ENCODE peak calls at places on chromosomes 2 and 18, in eight cellular contexts. One of them, this sample, is unnamed.

GRCh38 chr2:187783446-187783845 is 229.2 kb upstream of the TFPI start:
- DNase-seq in Peyer's patch: no peak
- DNase-seq in activated CD8-positive, alpha-beta T cell treated with anti-CD3 and anti-CD28 coated beads for 36 hours: no peak
- DNase-seq in GM06990: no peak
- DNase-seq in mesothelial cell of epicardium: no peak
- DNase-seq in astrocyte of the spinal cord: no peak
- DNase-seq in dorsolateral prefrontal cortex: no peak
- DNase-seq in WTC11: no peak
- DNase-seq in this sample: no peak

GRCh38 chr2:240502059-240502429 is 55.7 kb downstream of the ANKMY1 start:
- DNase-seq in Peyer's patch: no peak
- DNase-seq in activated CD8-positive, alpha-beta T cell treated with anti-CD3 and anti-CD28 coated beads for 36 hours: no peak
- DNase-seq in GM06990: no peak
- DNase-seq in mesothelial cell of epicardium: no peak
- DNase-seq in astrocyte of the spinal cord: no peak
- DNase-seq in dorsolateral prefrontal cortex: no peak
- DNase-seq in WTC11: no peak
- DNase-seq in this sample: no peak

GRCh38 chr18:9613550-9614400 is 584 bp downstream of the PPP4R1 start:
- DNase-seq in Peyer's patch: peak; percentile 81
- DNase-seq in activated CD8-positive, alpha-beta T cell treated with anti-CD3 and anti-CD28 coated beads for 36 hours: peak; percentile 56
- DNase-seq in GM06990: peak; percentile 71
- DNase-seq in mesothelial cell of epicardium: peak; percentile 66
- DNase-seq in astrocyte of the spinal cord: peak; percentile 49
- DNase-seq in dorsolateral prefrontal cortex: peak; percentile 63
- DNase-seq in WTC11: peak; percentile 54
- DNase-seq in this sample: peak; percentile 57

GRCh38 chr2:26325851-26326250 is 20.1 kb upstream of the SELENOI start:
- DNase-seq in Peyer's patch: no peak
- DNase-seq in activated CD8-positive, alpha-beta T cell treated with anti-CD3 and anti-CD28 coated beads for 36 hours: no peak
- DNase-seq in GM06990: no peak
- DNase-seq in mesothelial cell of epicardium: no peak
- DNase-seq in astrocyte of the spinal cord: peak; percentile 43
- DNase-seq in dorsolateral prefrontal cortex: no peak
- DNase-seq in WTC11: no peak
- DNase-seq in this sample: no peak

GRCh38 chr2:202375006-202375610 is 1.0 kb upstream of the BMPR2 start:
- DNase-seq in Peyer's patch: peak; percentile 62
- DNase-seq in activated CD8-positive, alpha-beta T cell treated with anti-CD3 and anti-CD28 coated beads for 36 hours: peak; percentile 72
- DNase-seq in GM06990: peak; percentile 53
- DNase-seq in mesothelial cell of epicardium: peak; percentile 72
- DNase-seq in astrocyte of the spinal cord: peak; percentile 84
- DNase-seq in dorsolateral prefrontal cortex: peak; percentile 57
- DNase-seq in WTC11: peak; percentile 64
- DNase-seq in this sample: peak; percentile 21

GRCh38 chr2:40372278-40372580 is 79.7 kb downstream of the SLC8A1 start:
- DNase-seq in Peyer's patch: no peak
- DNase-seq in activated CD8-positive, alpha-beta T cell treated with anti-CD3 and anti-CD28 coated beads for 36 hours: no peak
- DNase-seq in GM06990: no peak
- DNase-seq in mesothelial cell of epicardium: no peak
- DNase-seq in astrocyte of the spinal cord: peak; percentile 65
- DNase-seq in dorsolateral prefrontal cortex: no peak
- DNase-seq in WTC11: no peak
- DNase-seq in this sample: no peak

GRCh38 chr2:127128508-127128907 is 21.6 kb upstream of the BIN1 start:
- DNase-seq in Peyer's patch: peak; percentile 72
- DNase-seq in activated CD8-positive, alpha-beta T cell treated with anti-CD3 and anti-CD28 coated beads for 36 hours: no peak
- DNase-seq in GM06990: peak; percentile 62
- DNase-seq in mesothelial cell of epicardium: no peak
- DNase-seq in astrocyte of the spinal cord: no peak
- DNase-seq in dorsolateral prefrontal cortex: no peak
- DNase-seq in WTC11: peak; percentile 60
- DNase-seq in this sample: peak; percentile 59

GRCh38 chr2:81437474-81438000 is 1133.0 kb upstream of the LRRTM1 start:
- DNase-seq in Peyer's patch: no peak
- DNase-seq in activated CD8-positive, alpha-beta T cell treated with anti-CD3 and anti-CD28 coated beads for 36 hours: no peak
- DNase-seq in GM06990: no peak
- DNase-seq in mesothelial cell of epicardium: no peak
- DNase-seq in astrocyte of the spinal cord: no peak
- DNase-seq in dorsolateral prefrontal cortex: no peak
- DNase-seq in WTC11: no peak
- DNase-seq in this sample: no peak

GRCh38 chr2:43458002-43458628 is 137.7 kb downstream of the THADA start:
- DNase-seq in Peyer's patch: no peak
- DNase-seq in activated CD8-positive, alpha-beta T cell treated with anti-CD3 and anti-CD28 coated beads for 36 hours: no peak
- DNase-seq in GM06990: no peak
- DNase-seq in mesothelial cell of epicardium: no peak
- DNase-seq in astrocyte of the spinal cord: peak; percentile 59
- DNase-seq in dorsolateral prefrontal cortex: no peak
- DNase-seq in WTC11: no peak
- DNase-seq in this sample: no peak

GRCh38 chr18:23661735-23662308 is 889 bp downstream of the ANKRD29 start:
- DNase-seq in Peyer's patch: no peak
- DNase-seq in activated CD8-positive, alpha-beta T cell treated with anti-CD3 and anti-CD28 coated beads for 36 hours: no peak
- DNase-seq in GM06990: no peak
- DNase-seq in mesothelial cell of epicardium: no peak
- DNase-seq in astrocyte of the spinal cord: no peak
- DNase-seq in dorsolateral prefrontal cortex: no peak
- DNase-seq in WTC11: no peak
- DNase-seq in this sample: no peak

GRCh38 chr2:42047488-42048317 is at the start of gene PKDCC:
- DNase-seq in Peyer's patch: peak; percentile 88
- DNase-seq in activated CD8-positive, alpha-beta T cell treated with anti-CD3 and anti-CD28 coated beads for 36 hours: no peak
- DNase-seq in GM06990: peak; percentile 64
- DNase-seq in mesothelial cell of epicardium: peak; percentile 81
- DNase-seq in astrocyte of the spinal cord: peak; percentile 85
- DNase-seq in dorsolateral prefrontal cortex: peak; percentile 85
- DNase-seq in WTC11: peak; percentile 85
- DNase-seq in this sample: peak; percentile 78

GRCh38 chr2:40746150-40746549 is 294.3 kb upstream of the SLC8A1 start:
- DNase-seq in Peyer's patch: no peak
- DNase-seq in activated CD8-positive, alpha-beta T cell treated with anti-CD3 and anti-CD28 coated beads for 36 hours: no peak
- DNase-seq in GM06990: no peak
- DNase-seq in mesothelial cell of epicardium: no peak
- DNase-seq in astrocyte of the spinal cord: no peak
- DNase-seq in dorsolateral prefrontal cortex: no peak
- DNase-seq in WTC11: no peak
- DNase-seq in this sample: no peak

GRCh38 chr2:169001116-169001815 is 29.9 kb downstream of the ABCB11 start:
- DNase-seq in Peyer's patch: no peak
- DNase-seq in activated CD8-positive, alpha-beta T cell treated with anti-CD3 and anti-CD28 coated beads for 36 hours: no peak
- DNase-seq in GM06990: no peak
- DNase-seq in mesothelial cell of epicardium: no peak
- DNase-seq in astrocyte of the spinal cord: peak; percentile 67
- DNase-seq in dorsolateral prefrontal cortex: no peak
- DNase-seq in WTC11: no peak
- DNase-seq in this sample: no peak

GRCh38 chr2:205511666-205512065 is 170.6 kb upstream of the NRP2 start:
- DNase-seq in Peyer's patch: no peak
- DNase-seq in activated CD8-positive, alpha-beta T cell treated with anti-CD3 and anti-CD28 coated beads for 36 hours: no peak
- DNase-seq in GM06990: no peak
- DNase-seq in mesothelial cell of epicardium: no peak
- DNase-seq in astrocyte of the spinal cord: peak; percentile 39
- DNase-seq in dorsolateral prefrontal cortex: no peak
- DNase-seq in WTC11: no peak
- DNase-seq in this sample: no peak

GRCh38 chr2:13201924-13202323 is 485.2 kb downstream of the TRIB2 start:
- DNase-seq in Peyer's patch: no peak
- DNase-seq in activated CD8-positive, alpha-beta T cell treated with anti-CD3 and anti-CD28 coated beads for 36 hours: no peak
- DNase-seq in GM06990: no peak
- DNase-seq in mesothelial cell of epicardium: no peak
- DNase-seq in astrocyte of the spinal cord: peak; percentile 7
- DNase-seq in dorsolateral prefrontal cortex: no peak
- DNase-seq in WTC11: no peak
- DNase-seq in this sample: no peak

GRCh38 chr18:58671941-58672565 is 788 bp downstream of the MALT1 start:
- DNase-seq in Peyer's patch: no peak
- DNase-seq in activated CD8-positive, alpha-beta T cell treated with anti-CD3 and anti-CD28 coated beads for 36 hours: peak; percentile 51
- DNase-seq in GM06990: no peak
- DNase-seq in mesothelial cell of epicardium: no peak
- DNase-seq in astrocyte of the spinal cord: peak; percentile 33
- DNase-seq in dorsolateral prefrontal cortex: no peak
- DNase-seq in WTC11: no peak
- DNase-seq in this sample: no peak

GRCh38 chr2:207819839-207820784 is 50.4 kb upstream of the FZD5 start:
- DNase-seq in Peyer's patch: peak; percentile 84
- DNase-seq in activated CD8-positive, alpha-beta T cell treated with anti-CD3 and anti-CD28 coated beads for 36 hours: no peak
- DNase-seq in GM06990: no peak
- DNase-seq in mesothelial cell of epicardium: no peak
- DNase-seq in astrocyte of the spinal cord: no peak
- DNase-seq in dorsolateral prefrontal cortex: no peak
- DNase-seq in WTC11: no peak
- DNase-seq in this sample: no peak

GRCh38 chr2:45909677-45910191 is 258.3 kb downstream of the PRKCE start:
- DNase-seq in Peyer's patch: no peak
- DNase-seq in activated CD8-positive, alpha-beta T cell treated with anti-CD3 and anti-CD28 coated beads for 36 hours: no peak
- DNase-seq in GM06990: no peak
- DNase-seq in mesothelial cell of epicardium: no peak
- DNase-seq in astrocyte of the spinal cord: peak; percentile 27
- DNase-seq in dorsolateral prefrontal cortex: no peak
- DNase-seq in WTC11: no peak
- DNase-seq in this sample: peak; percentile 69

GRCh38 chr2:49702740-49703139 is 548.4 kb upstream of the FSHR start:
- DNase-seq in Peyer's patch: no peak
- DNase-seq in activated CD8-positive, alpha-beta T cell treated with anti-CD3 and anti-CD28 coated beads for 36 hours: no peak
- DNase-seq in GM06990: no peak
- DNase-seq in mesothelial cell of epicardium: no peak
- DNase-seq in astrocyte of the spinal cord: no peak
- DNase-seq in dorsolateral prefrontal cortex: no peak
- DNase-seq in WTC11: no peak
- DNase-seq in this sample: no peak

GRCh38 chr2:8482432-8482831 is 199.4 kb upstream of the ID2 start:
- DNase-seq in Peyer's patch: no peak
- DNase-seq in activated CD8-positive, alpha-beta T cell treated with anti-CD3 and anti-CD28 coated beads for 36 hours: no peak
- DNase-seq in GM06990: no peak
- DNase-seq in mesothelial cell of epicardium: no peak
- DNase-seq in astrocyte of the spinal cord: no peak
- DNase-seq in dorsolateral prefrontal cortex: no peak
- DNase-seq in WTC11: no peak
- DNase-seq in this sample: no peak

GRCh38 chr2:212797484-212798205 is 259.0 kb upstream of the ERBB4 start:
- DNase-seq in Peyer's patch: no peak
- DNase-seq in activated CD8-positive, alpha-beta T cell treated with anti-CD3 and anti-CD28 coated beads for 36 hours: peak; percentile 5
- DNase-seq in GM06990: no peak
- DNase-seq in mesothelial cell of epicardium: no peak
- DNase-seq in astrocyte of the spinal cord: no peak
- DNase-seq in dorsolateral prefrontal cortex: no peak
- DNase-seq in WTC11: no peak
- DNase-seq in this sample: no peak

GRCh38 chr2:217604527-217605279 is 398.1 kb downstream of the TNS1 start:
- DNase-seq in Peyer's patch: no peak
- DNase-seq in activated CD8-positive, alpha-beta T cell treated with anti-CD3 and anti-CD28 coated beads for 36 hours: no peak
- DNase-seq in GM06990: no peak
- DNase-seq in mesothelial cell of epicardium: no peak
- DNase-seq in astrocyte of the spinal cord: no peak
- DNase-seq in dorsolateral prefrontal cortex: no peak
- DNase-seq in WTC11: no peak
- DNase-seq in this sample: no peak

GRCh38 chr2:163405298-163405697 is 330.5 kb downstream of the FIGN start:
- DNase-seq in Peyer's patch: no peak
- DNase-seq in activated CD8-positive, alpha-beta T cell treated with anti-CD3 and anti-CD28 coated beads for 36 hours: no peak
- DNase-seq in GM06990: no peak
- DNase-seq in mesothelial cell of epicardium: no peak
- DNase-seq in astrocyte of the spinal cord: no peak
- DNase-seq in dorsolateral prefrontal cortex: no peak
- DNase-seq in WTC11: no peak
- DNase-seq in this sample: no peak

GRCh38 chr2:194549387-194549786 is 1107.6 kb upstream of the SLC39A10 start:
- DNase-seq in Peyer's patch: no peak
- DNase-seq in activated CD8-positive, alpha-beta T cell treated with anti-CD3 and anti-CD28 coated beads for 36 hours: no peak
- DNase-seq in GM06990: no peak
- DNase-seq in mesothelial cell of epicardium: no peak
- DNase-seq in astrocyte of the spinal cord: no peak
- DNase-seq in dorsolateral prefrontal cortex: no peak
- DNase-seq in WTC11: no peak
- DNase-seq in this sample: no peak

GRCh38 chr2:194550702-194551101 is 1106.3 kb upstream of the SLC39A10 start:
- DNase-seq in Peyer's patch: no peak
- DNase-seq in activated CD8-positive, alpha-beta T cell treated with anti-CD3 and anti-CD28 coated beads for 36 hours: no peak
- DNase-seq in GM06990: no peak
- DNase-seq in mesothelial cell of epicardium: no peak
- DNase-seq in astrocyte of the spinal cord: no peak
- DNase-seq in dorsolateral prefrontal cortex: no peak
- DNase-seq in WTC11: no peak
- DNase-seq in this sample: no peak

GRCh38 chr2:194545978-194546377 is 1111.0 kb upstream of the SLC39A10 start:
- DNase-seq in Peyer's patch: no peak
- DNase-seq in activated CD8-positive, alpha-beta T cell treated with anti-CD3 and anti-CD28 coated beads for 36 hours: no peak
- DNase-seq in GM06990: no peak
- DNase-seq in mesothelial cell of epicardium: no peak
- DNase-seq in astrocyte of the spinal cord: peak; percentile 40
- DNase-seq in dorsolateral prefrontal cortex: no peak
- DNase-seq in WTC11: no peak
- DNase-seq in this sample: no peak
- TF ChIP-seq CTCF in Peyer's patch: no peak
- TF ChIP-seq CTCF in activated CD8-positive, alpha-beta T cell treated with anti-CD3 and anti-CD28 coated beads for 36 hours: no peak
- TF ChIP-seq CTCF in GM06990: no peak
- TF ChIP-seq CTCF in mesothelial cell of epicardium: no peak
- TF ChIP-seq CTCF in astrocyte of the spinal cord: peak; percentile 15
- TF ChIP-seq CTCF in dorsolateral prefrontal cortex: peak; percentile 26
- TF ChIP-seq CTCF in WTC11: no peak
- TF ChIP-seq CTCF in this sample: no peak

GRCh38 chr2:241802421-241802749 is 6.6 kb upstream of the NEU4 start:
- DNase-seq in Peyer's patch: no peak
- DNase-seq in activated CD8-positive, alpha-beta T cell treated with anti-CD3 and anti-CD28 coated beads for 36 hours: no peak
- DNase-seq in GM06990: no peak
- DNase-seq in mesothelial cell of epicardium: no peak
- DNase-seq in astrocyte of the spinal cord: no peak
- DNase-seq in dorsolateral prefrontal cortex: no peak
- DNase-seq in WTC11: no peak
- DNase-seq in this sample: no peak
- TF ChIP-seq CTCF in Peyer's patch: no peak
- TF ChIP-seq CTCF in activated CD8-positive, alpha-beta T cell treated with anti-CD3 and anti-CD28 coated beads for 36 hours: no peak
- TF ChIP-seq CTCF in GM06990: no peak
- TF ChIP-seq CTCF in mesothelial cell of epicardium: no peak
- TF ChIP-seq CTCF in astrocyte of the spinal cord: no peak
- TF ChIP-seq CTCF in dorsolateral prefrontal cortex: no peak
- TF ChIP-seq CTCF in WTC11: no peak
- TF ChIP-seq CTCF in this sample: no peak

GRCh38 chr2:48016620-48017019 is 110.3 kb upstream of the FBXO11 start:
- DNase-seq in Peyer's patch: no peak
- DNase-seq in activated CD8-positive, alpha-beta T cell treated with anti-CD3 and anti-CD28 coated beads for 36 hours: no peak
- DNase-seq in GM06990: no peak
- DNase-seq in mesothelial cell of epicardium: no peak
- DNase-seq in astrocyte of the spinal cord: no peak
- DNase-seq in dorsolateral prefrontal cortex: no peak
- DNase-seq in WTC11: peak; percentile 24
- DNase-seq in this sample: no peak
- TF ChIP-seq CTCF in Peyer's patch: no peak
- TF ChIP-seq CTCF in activated CD8-positive, alpha-beta T cell treated with anti-CD3 and anti-CD28 coated beads for 36 hours: no peak
- TF ChIP-seq CTCF in GM06990: peak; percentile 35
- TF ChIP-seq CTCF in mesothelial cell of epicardium: peak; percentile 52
- TF ChIP-seq CTCF in astrocyte of the spinal cord: no peak
- TF ChIP-seq CTCF in dorsolateral prefrontal cortex: no peak
- TF ChIP-seq CTCF in WTC11: peak; percentile 39
- TF ChIP-seq CTCF in this sample: no peak

DNA sequence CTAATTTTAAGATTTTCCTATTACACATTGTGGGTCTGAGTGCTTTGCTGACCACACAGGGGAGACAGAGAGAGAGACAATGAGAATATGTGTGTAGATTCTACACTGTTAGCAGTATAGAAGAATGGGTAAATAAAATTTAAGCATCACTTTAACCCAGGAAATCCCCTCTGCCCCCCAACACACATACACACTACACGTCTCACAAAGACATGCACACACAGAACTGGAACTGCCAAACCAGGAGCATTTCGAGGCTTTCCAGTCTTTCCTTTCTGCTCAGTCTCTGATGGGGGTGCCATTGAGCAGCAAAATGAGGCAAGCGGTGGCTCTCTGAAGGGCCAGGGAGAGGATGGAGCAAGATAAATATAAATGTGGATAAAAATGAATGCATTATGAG is 2.5 kb downstream of the MERTK start:
- DNase-seq in Peyer's patch: no peak
- DNase-seq in activated CD8-positive, alpha-beta T cell treated with anti-CD3 and anti-CD28 coated beads for 36 hours: peak; percentile 18
- DNase-seq in GM06990: no peak
- DNase-seq in mesothelial cell of epicardium: no peak
- DNase-seq in astrocyte of the spinal cord: peak; percentile 45
- DNase-seq in dorsolateral prefrontal cortex: no peak
- DNase-seq in WTC11: peak; percentile 42
- DNase-seq in this sample: no peak
- TF ChIP-seq CTCF in Peyer's patch: no peak
- TF ChIP-seq CTCF in activated CD8-positive, alpha-beta T cell treated with anti-CD3 and anti-CD28 coated beads for 36 hours: no peak
- TF ChIP-seq CTCF in GM06990: peak; percentile 38
- TF ChIP-seq CTCF in mesothelial cell of epicardium: no peak
- TF ChIP-seq CTCF in astrocyte of the spinal cord: peak; percentile 51
- TF ChIP-seq CTCF in dorsolateral prefrontal cortex: no peak
- TF ChIP-seq CTCF in WTC11: no peak
- TF ChIP-seq CTCF in this sample: peak; percentile 43